ENCODE peak calls at places on chromosomes 16 and 17, in eight cellular contexts. Y is ascending aorta, J is coronary artery, F is dorsolateral prefrontal cortex, O is tibial nerve, I is pancreas, G is GM06990, A is psoas muscle. N is an unnamed sample.

GRCh38 chr17:81927145-81927652 is 336 bp downstream of the MAFG start:
- DNase-seq in Y (no peak), J (no peak), F (no peak), O (no peak), I (no peak), G (no peak), A (no peak), N (no peak)

GRCh38 chr16:87312008-87312407 is 5.2 kb downstream of the C16orf95 start:
- DNase-seq in Y (no peak), J (no peak), F (no peak), O (no peak), I (no peak), G (no peak), A (no peak), N (no peak)

GRCh38 chr16:75455677-75456076 is 8.8 kb downstream of the TMEM170A start:
- DNase-seq in Y (no peak), J (no peak), F (peak; percentile 12), O (no peak), I (no peak), G (no peak), A (no peak), N (no peak)

GRCh38 chr17:62821213-62822079 is 13.3 kb upstream of the MARCHF10 start:
- DNase-seq in Y (no peak), J (no peak), F (no peak), O (no peak), I (no peak), G (no peak), A (no peak), N (no peak)

GRCh38 chr16:5017678-5017969 is 16.1 kb downstream of the NAGPA start:
- DNase-seq in Y (no peak), J (no peak), F (no peak), O (no peak), I (no peak), G (no peak), A (no peak), N (no peak)

GRCh38 chr17:8807070-8807550 is 7.9 kb upstream of the MFSD6L start:
- DNase-seq in Y (no peak), J (no peak), F (no peak), O (no peak), I (no peak), G (peak; percentile 85), A (no peak), N (no peak)

GRCh38 chr17:28982191-28982793 is 23.5 kb downstream of the SEZ6 start:
- DNase-seq in Y (no peak), J (no peak), F (no peak), O (no peak), I (no peak), G (peak; percentile 61), A (no peak), N (no peak)

GRCh38 chr16:17747357-17747756 is 276.6 kb upstream of the XYLT1 start:
- DNase-seq in Y (no peak), J (no peak), F (no peak), O (no peak), I (no peak), G (no peak), A (no peak), N (no peak)

GRCh38 chr16:51164167-51164566 is 13.1 kb upstream of the SALL1 start:
- DNase-seq in Y (no peak), J (no peak), F (no peak), O (no peak), I (no peak), G (no peak), A (no peak), N (no peak)

GRCh38 chr16:48076455-48077012 is 79.3 kb downstream of the ABCC12 start:
- DNase-seq in Y (no peak), J (no peak), F (no peak), O (no peak), I (no peak), G (no peak), A (no peak), N (peak; percentile 64)

GRCh38 chr17:83119987-83120864 is 40.8 kb downstream of the METRNL start:
- DNase-seq in Y (peak; percentile 8), J (no peak), F (no peak), O (no peak), I (no peak), G (peak; percentile 81), A (no peak), N (no peak)

GRCh38 chr16:82682757-82683156 is 56.0 kb downstream of the CDH13 start:
- DNase-seq in Y (no peak), J (no peak), F (no peak), O (no peak), I (no peak), G (no peak), A (no peak), N (no peak)

GRCh38 chr16:1024126-1024525 is 42.6 kb downstream of the SOX8 start:
- DNase-seq in Y (no peak), J (no peak), F (no peak), O (no peak), I (no peak), G (no peak), A (no peak), N (no peak)

GRCh38 chr17:59825533-59826316 is 67.0 kb downstream of the TUBD1 start:
- DNase-seq in Y (no peak), J (no peak), F (no peak), O (no peak), I (no peak), G (no peak), A (no peak), N (no peak)

GRCh38 chr17:3961564-3962047 is 2.6 kb downstream of the ATP2A3 start:
- DNase-seq in Y (no peak), J (no peak), F (no peak), O (no peak), I (no peak), G (peak; percentile 79), A (no peak), N (no peak)

GRCh38 chr16:11142261-11142630 is 113.8 kb downstream of the SOCS1 start:
- DNase-seq in Y (no peak), J (no peak), F (no peak), O (no peak), I (no peak), G (no peak), A (no peak), N (no peak)

GRCh38 chr17:45324336-45324735 is 7.5 kb upstream of the MAP3K14 start:
- DNase-seq in Y (no peak), J (no peak), F (no peak), O (no peak), I (no peak), G (no peak), A (no peak), N (no peak)

GRCh38 chr16:86789621-86790051 is 211.3 kb downstream of the FOXL1 start:
- DNase-seq in Y (no peak), J (no peak), F (no peak), O (no peak), I (no peak), G (no peak), A (no peak), N (no peak)

GRCh38 chr16:15672514-15673167 is 22.6 kb downstream of the NDE1 start:
- DNase-seq in Y (peak; percentile 91), J (peak; percentile 93), F (peak; percentile 77), O (peak; percentile 94), I (peak; percentile 72), G (no peak), A (peak; percentile 91), N (peak; percentile 94)

GRCh38 chr16:14196539-14196938 is 125.4 kb downstream of the MRTFB start:
- DNase-seq in Y (no peak), J (no peak), F (no peak), O (no peak), I (no peak), G (no peak), A (no peak), N (no peak)

GRCh38 chr17:34797724-34798123 is 163.5 kb downstream of the CCT6B start:
- DNase-seq in Y (no peak), J (no peak), F (no peak), O (no peak), I (peak; percentile 24), G (no peak), A (no peak), N (no peak)

GRCh38 chr17:13355054-13355453 is 246.7 kb downstream of the HS3ST3A1 start:
- DNase-seq in Y (no peak), J (no peak), F (no peak), O (no peak), I (no peak), G (no peak), A (no peak), N (no peak)

DNA sequence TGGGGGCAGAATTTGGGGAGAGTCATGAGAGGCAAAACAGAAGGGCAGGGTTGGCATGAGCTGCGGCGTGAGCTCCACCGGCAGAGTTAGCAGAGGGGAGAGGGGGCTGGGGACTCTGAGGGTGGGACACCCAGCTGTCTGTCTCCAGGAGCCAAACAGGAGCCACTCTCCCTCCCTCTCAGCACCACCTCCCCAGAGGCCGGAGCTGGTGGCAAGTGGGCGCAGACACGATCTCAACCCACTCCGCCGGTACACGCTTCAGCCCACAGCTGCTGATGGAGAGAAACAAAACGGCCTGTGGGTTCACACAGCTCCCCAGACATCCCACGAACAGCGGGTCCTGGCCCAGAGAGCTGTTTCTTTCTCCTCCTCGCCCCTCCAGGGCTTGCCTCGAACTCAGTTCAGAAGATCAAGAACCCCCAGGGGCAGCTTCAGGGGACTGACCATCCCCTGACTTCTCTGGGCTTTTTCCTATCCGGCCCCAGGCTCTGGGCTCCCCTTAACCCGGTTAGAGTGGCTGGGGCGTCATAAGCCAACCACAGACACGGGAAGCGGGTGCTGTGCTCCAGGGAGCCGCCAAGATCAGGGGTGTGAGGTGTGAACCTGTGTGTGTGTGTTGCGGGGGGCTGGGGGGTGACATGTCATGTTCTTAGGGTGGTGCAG is 7.6 kb downstream of the RHBDF2 start:
- DNase-seq in Y (no peak), J (no peak), F (peak; percentile 74), O (no peak), I (no peak), G (peak; percentile 49), A (no peak), N (no peak)
- H3K4me3 ChIP-seq in Y (no peak overlapping the region), J (peak overlapping the region; percentile 8), F (no peak overlapping the region), O (peak overlapping the region; percentile 23), I (no peak overlapping the region), G (peak overlapping the region; percentile 37), A (no peak overlapping the region), N (no peak overlapping the region)

GRCh38 chr17:78390241-78391050 is 12.0 kb downstream of the PGS1 start:
- DNase-seq in Y (no peak), J (no peak), F (peak; percentile 54), O (no peak), I (no peak), G (no peak), A (peak; percentile 61), N (no peak)
- TF ChIP-seq CTCF in Y (no peak), J (no peak), F (no peak), O (no peak), I (no peak), G (no peak), A (peak; percentile 7), N (no peak)

GRCh38 chr16:74099530-74099929 is 197.1 kb upstream of the PSMD7 start:
- DNase-seq in Y (no peak), J (no peak), F (no peak), O (no peak), I (no peak), G (no peak), A (no peak), N (no peak)
- H3K4me3 ChIP-seq in Y (no peak overlapping the region), J (no peak overlapping the region), F (no peak overlapping the region), O (no peak overlapping the region), I (no peak overlapping the region), G (no peak overlapping the region), A (no peak overlapping the region), N (no peak overlapping the region)

DNA sequence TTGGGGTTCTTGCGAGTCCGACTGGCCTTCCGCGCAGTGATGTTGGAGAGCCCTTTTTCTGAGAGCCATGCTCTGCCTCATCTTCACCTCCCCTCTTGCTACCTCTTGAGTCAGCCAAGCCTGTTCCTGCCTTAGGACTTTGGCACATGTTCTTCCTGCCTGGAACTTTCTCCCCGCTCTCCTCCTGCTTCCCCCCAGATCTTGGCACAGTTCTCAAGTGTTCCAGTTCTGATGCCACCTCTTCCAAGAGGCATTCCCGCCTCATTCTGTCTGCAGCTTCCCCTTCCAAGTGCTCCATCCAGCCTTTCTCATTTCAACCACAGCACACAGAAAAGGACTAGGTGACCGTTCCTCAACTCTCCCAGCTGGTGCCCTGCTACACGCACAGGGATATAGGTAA is 7.7 kb downstream of the AKAP1 start:
- DNase-seq in Y (no peak), J (no peak), F (no peak), O (no peak), I (no peak), G (no peak), A (no peak), N (no peak)
- TF ChIP-seq CTCF in Y (no peak), J (no peak), F (no peak), O (no peak), I (no peak), G (no peak), A (no peak), N (no peak)